ENCODE peak calls at places on chromosomes 12 and 14, in nine cellular contexts. I is hippocampal formation, N is iris pigment epithelial cell, E is Right ventricle myocardium superior, M is non-pigmented ciliary epithelial cell, T is NCI-H1105, P is heart right ventricle, F is epithelial cell of esophagus, H is foreskin fibroblast. R is an unnamed sample.

GRCh38 chr14:59305231-59305630 is 116.8 kb downstream of the DAAM1 start:
- DNase-seq in I (no peak), N (no peak), E (no peak), M (no peak), T (no peak), P (no peak), F (no peak), H (peak; percentile 71), R (no peak)

GRCh38 chr14:100246809-100247428 is 8.0 kb downstream of the YY1 start:
- DNase-seq in I (no peak), N (peak; percentile 44), E (no peak), M (no peak), T (peak; percentile 36), P (no peak), F (peak; percentile 71), H (peak; percentile 66), R (no peak)

GRCh38 chr12:122318607-122319311 is 52.5 kb upstream of the VPS33A start:
- DNase-seq in I (no peak), N (peak; percentile 86), E (no peak), M (peak; percentile 63), T (no peak), P (no peak), F (peak; percentile 14), H (peak; percentile 87), R (no peak)

GRCh38 chr12:68844788-68845695 is 37.1 kb downstream of the MDM2 start:
- DNase-seq in I (no peak), N (no peak), E (no peak), M (no peak), T (no peak), P (no peak), F (no peak), H (no peak), R (no peak)

GRCh38 chr12:15276088-15276698 is 46.1 kb upstream of the PTPRO start:
- DNase-seq in I (peak; percentile 55), N (peak; percentile 49), E (no peak), M (no peak), T (peak; percentile 24), P (no peak), F (peak; percentile 59), H (peak; percentile 78), R (no peak)

GRCh38 chr12:124720687-124721500 is 142.8 kb downstream of the SCARB1 start:
- DNase-seq in I (peak; percentile 32), N (peak; percentile 51), E (peak; percentile 76), M (no peak), T (peak; percentile 91), P (peak; percentile 68), F (peak; percentile 32), H (peak; percentile 62), R (peak; percentile 73)

GRCh38 chr14:102985665-102986064 is 63.2 kb downstream of the AMN start:
- DNase-seq in I (peak; percentile 36), N (no peak), E (no peak), M (no peak), T (no peak), P (no peak), F (no peak), H (no peak), R (no peak)

GRCh38 chr12:107474639-107475539 is 210.7 kb upstream of the PWP1 start:
- DNase-seq in I (no peak), N (peak; percentile 42), E (no peak), M (no peak), T (no peak), P (no peak), F (peak; percentile 66), H (no peak), R (no peak)

GRCh38 chr12:65355461-65355860 is 77.0 kb downstream of the MSRB3 start:
- DNase-seq in I (no peak), N (peak; percentile 51), E (no peak), M (no peak), T (no peak), P (no peak), F (peak; percentile 70), H (peak; percentile 30), R (no peak)

GRCh38 chr14:60680511-60680910 is 31.2 kb upstream of the SIX1 start:
- DNase-seq in I (no peak), N (no peak), E (no peak), M (no peak), T (no peak), P (no peak), F (no peak), H (no peak), R (no peak)

GRCh38 chr12:10331642-10332239 is 24.1 kb downstream of the KLRD1 start:
- DNase-seq in I (peak; percentile 80), N (peak; percentile 71), E (no peak), M (peak; percentile 37), T (peak; percentile 33), P (no peak), F (peak; percentile 68), H (peak; percentile 75), R (no peak)

GRCh38 chr12:94304012-94304411 is 155.6 kb downstream of the PLXNC1 start:
- DNase-seq in I (no peak), N (no peak), E (no peak), M (no peak), T (no peak), P (no peak), F (no peak), H (no peak), R (no peak)

GRCh38 chr12:52949413-52950331 is 754 bp downstream of the KRT18 start:
- DNase-seq in I (no peak), N (peak; percentile 96), E (no peak), M (peak; percentile 85), T (no peak), P (no peak), F (peak; percentile 94), H (peak; percentile 54), R (peak; percentile 34)

GRCh38 chr14:104830781-104831180 is 29.9 kb downstream of the ZBTB42 start:
- DNase-seq in I (no peak), N (no peak), E (no peak), M (no peak), T (no peak), P (no peak), F (no peak), H (no peak), R (no peak)

GRCh38 chr12:40253936-40254335 is 29.1 kb downstream of the LRRK2 start:
- DNase-seq in I (no peak), N (peak; percentile 78), E (no peak), M (peak; percentile 14), T (no peak), P (no peak), F (no peak), H (peak; percentile 75), R (no peak)

GRCh38 chr12:1605129-1606020 is 11.0 kb upstream of the FBXL14 start:
- DNase-seq in I (peak; percentile 84), N (peak; percentile 83), E (peak; percentile 78), M (no peak), T (peak; percentile 80), P (peak; percentile 53), F (peak; percentile 84), H (peak; percentile 92), R (peak; percentile 81)

GRCh38 chr14:58639842-58640484 is 2.2 kb downstream of the DACT1 start:
- DNase-seq in I (peak; percentile 72), N (peak; percentile 89), E (no peak), M (peak; percentile 68), T (peak; percentile 67), P (no peak), F (peak; percentile 69), H (peak; percentile 92), R (peak; percentile 27)

GRCh38 chr12:20194171-20194570 is 174.2 kb upstream of the PDE3A start:
- DNase-seq in I (no peak), N (peak; percentile 7), E (no peak), M (no peak), T (no peak), P (no peak), F (no peak), H (peak; percentile 55), R (no peak)

GRCh38 chr14:57199911-57200310 is 68.8 kb downstream of the EXOC5 start:
- DNase-seq in I (no peak), N (peak; percentile 88), E (no peak), M (peak; percentile 34), T (no peak), P (no peak), F (peak; percentile 73), H (peak; percentile 51), R (no peak)

GRCh38 chr12:14395059-14395778 is 29.7 kb downstream of the ATF7IP start:
- DNase-seq in I (no peak), N (no peak), E (no peak), M (no peak), T (no peak), P (no peak), F (no peak), H (no peak), R (no peak)